ENCODE peak calls at places on chromosomes 6 and 20, in six cellular contexts. J is osteoblast, F is PC-9, P is adrenal gland, T is RWPE1, B is GM23248. C is an unnamed sample.

GRCh38 chr20:32168184-32168910 is 39.2 kb downstream of the PLAGL2 start:
- DNase-seq in J (peak), F (no peak), P (no peak), T (no peak), B (peak), C (no peak)

GRCh38 chr6:116307001-116307400 is 27.3 kb upstream of the TSPYL1 start:
- DNase-seq in J (no peak), F (no peak), P (no peak), T (no peak), B (no peak), C (no peak)

GRCh38 chr20:47205577-47206123 is 150.8 kb downstream of the ZMYND8 start:
- DNase-seq in J (peak), F (peak), P (peak), T (peak), B (peak), C (no peak)

GRCh38 chr6:72811971-72812421 is 190.1 kb downstream of the KCNQ5 start:
- DNase-seq in J (no peak), F (no peak), P (no peak), T (no peak), B (peak), C (no peak)

GRCh38 chr6:71194730-71195129 is 93.9 kb upstream of the OGFRL1 start:
- DNase-seq in J (no peak), F (peak), P (no peak), T (peak), B (peak), C (no peak)

GRCh38 chr6:1313364-1313754 is 1.5 kb downstream of the FOXQ1 start:
- DNase-seq in J (peak), F (peak), P (no peak), T (no peak), B (peak), C (no peak)

GRCh38 chr6:30043744-30044143 is 17.3 kb upstream of the POLR1H start:
- DNase-seq in J (no peak), F (no peak), P (no peak), T (no peak), B (no peak), C (no peak)

GRCh38 chr6:165206798-165207197 is 102.6 kb downstream of the C6orf118 start:
- DNase-seq in J (no peak), F (no peak), P (no peak), T (no peak), B (no peak), C (no peak)

GRCh38 chr6:25027221-25027916 is 91.6 kb upstream of the RIPOR2 start:
- DNase-seq in J (no peak), F (no peak), P (no peak), T (no peak), B (no peak), C (no peak)

GRCh38 chr6:157614026-157614484 is 209.0 kb upstream of the SNX9 start:
- DNase-seq in J (no peak), F (peak), P (no peak), T (no peak), B (no peak), C (no peak)

GRCh38 chr6:146874278-146875018 is 275.7 kb downstream of the ADGB start:
- DNase-seq in J (no peak), F (no peak), P (no peak), T (no peak), B (no peak), C (no peak)

GRCh38 chr6:146875927-146876270 is 277.1 kb downstream of the ADGB start:
- DNase-seq in J (no peak), F (no peak), P (no peak), T (no peak), B (no peak), C (no peak)

GRCh38 chr6:146878564-146879343 is 280.0 kb downstream of the ADGB start:
- DNase-seq in J (no peak), F (peak), P (no peak), T (peak), B (no peak), C (no peak)

GRCh38 chr6:146879406-146880117 is 280.8 kb downstream of the ADGB start:
- DNase-seq in J (no peak), F (no peak), P (no peak), T (no peak), B (no peak), C (no peak)

DNA sequence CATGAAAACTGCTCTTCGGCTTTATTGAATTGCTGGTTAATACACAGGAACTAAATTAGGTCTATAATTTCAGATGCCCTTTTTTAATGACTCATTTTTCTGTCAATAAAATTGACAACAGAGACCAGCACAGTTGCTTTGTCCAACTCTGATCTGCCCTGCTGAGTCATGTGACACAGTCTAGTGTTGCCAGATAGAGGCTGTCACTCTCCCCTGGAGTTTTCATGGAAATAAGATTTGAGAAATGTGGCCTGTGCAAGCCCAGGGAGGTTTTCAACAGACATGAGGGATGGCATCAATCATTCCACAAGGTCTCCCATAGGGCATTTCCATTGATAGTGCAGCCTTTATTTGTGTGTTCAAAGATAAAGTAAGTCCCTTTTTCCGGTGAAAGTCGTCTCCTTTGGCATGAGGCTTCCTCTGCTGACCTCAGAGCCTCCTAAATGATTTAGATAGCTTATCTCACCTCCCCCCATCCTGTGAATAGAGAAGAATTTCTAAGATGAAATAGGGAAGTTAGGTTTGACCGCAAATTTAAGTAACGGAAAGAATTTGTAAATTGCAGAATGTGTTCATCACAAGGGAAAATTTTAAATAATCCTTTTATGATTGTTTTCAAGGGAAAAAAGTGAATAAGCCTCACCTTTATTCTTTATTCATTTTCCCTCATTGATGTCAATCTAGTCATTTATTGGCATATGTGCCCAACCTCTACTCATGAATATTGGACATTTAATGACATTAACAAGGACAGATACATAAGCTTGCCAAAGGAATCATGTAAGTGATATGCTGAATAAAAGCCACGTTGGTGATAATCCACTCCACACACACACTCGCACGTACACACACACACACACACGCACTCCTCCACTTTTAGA is 277.7 kb downstream of the ADGB start:
- DNase-seq in J (no peak), F (no peak), P (peak), T (no peak), B (no peak), C (no peak)
- H3K27ac ChIP-seq in J (no peak), F (no peak), P (no peak), T (no peak), B (no peak), C (no peak)

DNA sequence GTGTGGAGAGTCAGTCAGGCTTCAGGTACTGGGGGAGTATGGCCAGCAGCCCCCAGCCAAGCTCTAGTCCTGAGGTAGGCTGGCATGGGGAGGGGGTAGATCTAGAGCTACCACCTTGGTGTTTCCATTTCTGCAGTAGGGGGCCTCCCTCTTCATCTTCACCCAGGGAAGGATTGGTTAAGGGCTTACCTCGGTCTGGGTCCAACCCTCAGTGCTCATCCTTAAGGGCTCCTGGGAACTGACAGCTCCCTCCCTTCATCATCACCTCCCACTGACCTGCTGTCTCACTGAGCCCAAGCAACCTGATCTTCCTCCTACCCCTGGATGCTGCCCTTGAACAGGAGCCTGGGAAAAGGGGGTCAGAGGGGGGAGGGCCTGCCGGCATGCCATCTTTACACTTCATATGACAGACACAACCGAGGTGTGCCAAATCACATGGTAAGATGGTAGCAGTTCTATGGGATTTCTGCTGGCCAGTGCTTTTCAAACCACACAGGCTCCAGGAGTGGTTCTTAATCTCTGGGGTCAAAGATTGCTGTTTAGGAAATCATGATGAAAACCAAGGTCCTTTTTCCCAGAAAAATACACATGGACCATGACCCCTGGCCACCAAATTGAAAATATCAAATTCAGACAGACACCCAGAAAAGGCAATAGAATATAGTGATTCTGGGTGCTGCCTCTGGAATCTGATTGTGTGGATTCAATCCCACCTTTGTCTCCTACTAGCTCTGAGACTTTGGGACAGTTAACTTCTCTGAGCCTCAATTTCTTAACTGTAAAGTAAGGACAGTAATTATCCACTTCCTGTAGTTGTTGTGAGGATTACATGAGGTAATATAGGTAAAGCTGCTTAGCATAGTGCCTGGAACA is 3.0 kb downstream of the TP53INP2 start:
- DNase-seq in J (no peak), F (no peak), P (no peak), T (no peak), B (no peak), C (no peak)
- H3K27ac ChIP-seq in J (no peak), F (no peak), P (peak), T (peak), B (no peak), C (no peak)

DNA sequence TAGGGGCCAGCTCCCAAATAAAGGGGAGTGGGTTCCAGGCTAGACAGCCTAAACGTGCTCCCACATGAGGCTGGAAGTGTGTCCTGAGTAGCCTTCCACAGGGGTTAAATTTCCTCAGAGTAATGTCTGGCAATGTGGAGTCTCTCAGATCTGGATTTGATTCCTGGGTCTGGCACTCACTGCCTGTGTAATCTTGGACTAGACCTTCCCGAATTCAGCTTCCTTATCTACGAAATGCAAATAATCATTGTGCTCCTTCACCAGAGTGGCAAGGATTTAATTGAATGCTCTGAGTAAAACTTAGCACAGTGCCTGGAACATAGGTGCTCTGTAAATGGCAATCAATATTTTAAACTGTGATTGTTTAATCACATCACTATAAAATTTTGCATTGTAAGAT is 114.4 kb downstream of the SLX4IP start:
- DNase-seq in J (no peak), F (no peak), P (no peak), T (no peak), B (no peak), C (no peak)
- H3K27ac ChIP-seq in J (no peak), F (no peak), P (no peak), T (no peak), B (no peak), C (no peak)

DNA sequence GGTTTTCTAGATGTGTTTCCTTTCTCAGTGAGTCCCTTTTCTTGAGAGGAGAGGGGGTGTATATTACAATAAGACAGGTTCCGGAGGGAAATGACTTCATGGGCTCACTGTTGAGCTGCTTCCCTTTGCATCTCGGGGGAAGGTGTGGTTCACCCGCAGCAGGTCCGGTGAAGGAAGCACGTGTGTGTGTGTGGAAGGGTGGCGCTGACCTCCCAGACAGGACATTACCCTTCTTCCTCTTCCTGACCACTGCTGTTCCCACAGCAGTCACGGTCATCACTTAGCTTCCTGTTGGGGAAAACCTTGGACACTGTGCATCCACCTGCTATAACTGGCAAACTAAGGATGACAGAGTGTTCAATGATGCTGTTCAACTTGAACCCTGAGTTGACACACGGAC is 83.6 kb downstream of the PLEKHG1 start:
- DNase-seq in J (no peak), F (no peak), P (peak), T (no peak), B (no peak), C (no peak)
- H3K27ac ChIP-seq in J (no peak), F (no peak), P (peak), T (no peak), B (no peak), C (no peak)

DNA sequence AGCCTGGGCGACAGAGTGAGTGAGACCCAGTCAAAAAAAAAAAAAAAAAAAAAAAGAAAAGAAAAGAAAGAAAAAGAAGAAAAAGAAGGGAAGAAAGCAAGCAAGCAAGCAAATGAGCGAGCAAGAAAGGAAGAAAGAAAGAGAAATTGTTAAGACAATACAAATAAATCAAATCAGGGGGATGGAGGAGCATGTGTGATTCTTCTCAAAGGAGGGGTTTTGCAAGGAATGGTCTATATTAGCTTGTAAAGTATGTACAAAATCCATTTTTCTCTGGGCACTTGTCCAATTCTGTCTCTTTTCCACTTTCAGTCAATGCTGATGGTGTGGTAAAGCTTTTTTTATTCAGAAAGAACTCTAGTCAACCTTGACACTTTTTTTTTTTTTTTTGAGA is 133.7 kb upstream of the TNFAIP3 start:
- DNase-seq in J (no peak), F (no peak), P (no peak), T (no peak), B (no peak), C (no peak)
- H3K27ac ChIP-seq in J (no peak), F (no peak), P (no peak), T (no peak), B (no peak), C (no peak)

GRCh38 chr6:33620584-33621395 is at the start of gene ITPR3:
- DNase-seq in J (peak), F (peak), P (peak), T (peak), B (peak), C (no peak)
- H3K27ac ChIP-seq in J (peak), F (peak), P (peak), T (peak), B (peak), C (no peak)

GRCh38 chr20:17662333-17663039 is 19.6 kb downstream of the RRBP1 start:
- DNase-seq in J (peak), F (no peak), P (peak), T (no peak), B (peak), C (no peak)
- H3K27ac ChIP-seq in J (peak), F (no peak), P (peak), T (no peak), B (peak), C (peak)

GRCh38 chr6:38639498-38640215 is at the start of gene BTBD9:
- DNase-seq in J (peak), F (peak), P (peak), T (peak), B (peak), C (peak)
- H3K27ac ChIP-seq in J (peak), F (peak), P (peak), T (peak), B (peak), C (peak)

GRCh38 chr6:52576392-52577021 is 353 bp downstream of the TRAM2 start:
- DNase-seq in J (peak), F (peak), P (peak), T (peak), B (peak), C (peak)

GRCh38 chr6:52575490-52575868 is 1.4 kb downstream of the TRAM2 start:
- DNase-seq in J (no peak), F (no peak), P (no peak), T (no peak), B (peak), C (no peak)

GRCh38 chr6:52577022-52577777 is at the start of gene TRAM2:
- DNase-seq in J (peak), F (peak), P (peak), T (peak), B (peak), C (no peak)

GRCh38 chr6:52574709-52575489 is 2.0 kb downstream of the TRAM2 start:
- DNase-seq in J (peak), F (no peak), P (no peak), T (no peak), B (peak), C (no peak)

DNA sequence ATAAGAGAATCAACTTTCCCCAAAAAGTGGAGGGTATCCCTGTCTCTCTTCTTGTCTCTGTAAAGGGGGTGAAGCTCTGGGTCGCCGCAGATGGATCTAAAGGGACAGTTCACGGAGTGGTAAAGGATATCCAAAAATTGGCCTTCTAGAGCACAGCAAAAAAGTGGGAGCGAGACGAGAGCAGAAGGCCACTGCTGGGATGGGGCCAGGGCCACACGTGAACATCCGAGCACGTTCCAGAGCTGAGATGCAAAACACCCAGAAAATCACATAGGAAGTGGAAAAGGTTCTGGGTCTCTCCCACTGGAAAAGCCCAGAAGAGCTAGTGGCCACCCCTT is 837 bp downstream of the TRAM2 start:
- DNase-seq in J (no peak), F (no peak), P (no peak), T (no peak), B (no peak), C (no peak)
- H3K27ac ChIP-seq in J (peak), F (no peak), P (peak), T (peak), B (peak), C (no peak)